ENCODE peak calls at places on chromosomes 13 and 19, in six cellular contexts. One of them, this sample, is unnamed.

GRCh38 chr19:19627442-19627715 is 641 bp downstream of the LPAR2 start:
- DNase-seq in stimulated activated CD4-positive, alpha-beta T cell treated with anti-CD3 and anti-CD28 coated beads, Interleukin-4, amount 100 ng/mL, for 4 hours: no peak
- DNase-seq in upper lobe of right lung: no peak
- DNase-seq in hypothalamus: no peak
- DNase-seq in Daoy: no peak
- DNase-seq in hepatic stellate cell: no peak
- DNase-seq in this sample: no peak

GRCh38 chr19:3586124-3586626 is 897 bp downstream of the GIPC3 start:
- DNase-seq in upper lobe of right lung: no peak
- DNase-seq in hepatic stellate cell: no peak
- DNase-seq in stimulated activated CD4-positive, alpha-beta T cell treated with anti-CD3 and anti-CD28 coated beads, Interleukin-4, amount 100 ng/mL, for 4 hours: no peak
- DNase-seq in hypothalamus: no peak
- DNase-seq in Daoy: no peak
- DNase-seq in this sample: no peak

GRCh38 chr19:22882797-22883196 is 50.7 kb downstream of the ZNF723 start:
- DNase-seq in upper lobe of right lung: no peak
- DNase-seq in hypothalamus: no peak
- DNase-seq in stimulated activated CD4-positive, alpha-beta T cell treated with anti-CD3 and anti-CD28 coated beads, Interleukin-4, amount 100 ng/mL, for 4 hours: no peak
- DNase-seq in Daoy: peak
- DNase-seq in hepatic stellate cell: peak
- DNase-seq in this sample: peak

GRCh38 chr13:30803791-30804190 is 68.4 kb downstream of the ALOX5AP start:
- DNase-seq in upper lobe of right lung: no peak
- DNase-seq in hepatic stellate cell: no peak
- DNase-seq in Daoy: no peak
- DNase-seq in stimulated activated CD4-positive, alpha-beta T cell treated with anti-CD3 and anti-CD28 coated beads, Interleukin-4, amount 100 ng/mL, for 4 hours: no peak
- DNase-seq in hypothalamus: no peak
- DNase-seq in this sample: no peak

GRCh38 chr19:56837492-56837891 is 3.0 kb downstream of the PEG3 start:
- DNase-seq in hepatic stellate cell: no peak
- DNase-seq in Daoy: peak
- DNase-seq in stimulated activated CD4-positive, alpha-beta T cell treated with anti-CD3 and anti-CD28 coated beads, Interleukin-4, amount 100 ng/mL, for 4 hours: no peak
- DNase-seq in upper lobe of right lung: peak
- DNase-seq in hypothalamus: peak
- DNase-seq in this sample: no peak

GRCh38 chr19:38849746-38850230 is at the start of gene HNRNPL:
- DNase-seq in hypothalamus: peak
- DNase-seq in upper lobe of right lung: peak
- DNase-seq in Daoy: no peak
- DNase-seq in hepatic stellate cell: peak
- DNase-seq in stimulated activated CD4-positive, alpha-beta T cell treated with anti-CD3 and anti-CD28 coated beads, Interleukin-4, amount 100 ng/mL, for 4 hours: no peak
- DNase-seq in this sample: no peak

GRCh38 chr19:35062942-35063341 is 21.4 kb downstream of the HPN start:
- DNase-seq in Daoy: no peak
- DNase-seq in stimulated activated CD4-positive, alpha-beta T cell treated with anti-CD3 and anti-CD28 coated beads, Interleukin-4, amount 100 ng/mL, for 4 hours: no peak
- DNase-seq in hypothalamus: no peak
- DNase-seq in upper lobe of right lung: no peak
- DNase-seq in hepatic stellate cell: no peak
- DNase-seq in this sample: no peak

GRCh38 chr19:743168-743687 is 7.7 kb upstream of the MISP start:
- DNase-seq in upper lobe of right lung: no peak
- DNase-seq in stimulated activated CD4-positive, alpha-beta T cell treated with anti-CD3 and anti-CD28 coated beads, Interleukin-4, amount 100 ng/mL, for 4 hours: no peak
- DNase-seq in hypothalamus: no peak
- DNase-seq in hepatic stellate cell: no peak
- DNase-seq in Daoy: peak
- DNase-seq in this sample: no peak

GRCh38 chr13:107867701-107868661 is 347.4 kb downstream of the LIG4 start:
- DNase-seq in hepatic stellate cell: peak
- DNase-seq in Daoy: peak
- DNase-seq in stimulated activated CD4-positive, alpha-beta T cell treated with anti-CD3 and anti-CD28 coated beads, Interleukin-4, amount 100 ng/mL, for 4 hours: no peak
- DNase-seq in hypothalamus: peak
- DNase-seq in upper lobe of right lung: peak
- DNase-seq in this sample: peak

GRCh38 chr13:51688937-51689336 is 104.7 kb downstream of the WDFY2 start:
- DNase-seq in hypothalamus: no peak
- DNase-seq in hepatic stellate cell: no peak
- DNase-seq in stimulated activated CD4-positive, alpha-beta T cell treated with anti-CD3 and anti-CD28 coated beads, Interleukin-4, amount 100 ng/mL, for 4 hours: no peak
- DNase-seq in Daoy: no peak
- DNase-seq in upper lobe of right lung: no peak
- DNase-seq in this sample: no peak

GRCh38 chr19:35703343-35703742 is 1.0 kb upstream of the ZBTB32 start:
- DNase-seq in upper lobe of right lung: no peak
- DNase-seq in hypothalamus: no peak
- DNase-seq in Daoy: no peak
- DNase-seq in stimulated activated CD4-positive, alpha-beta T cell treated with anti-CD3 and anti-CD28 coated beads, Interleukin-4, amount 100 ng/mL, for 4 hours: no peak
- DNase-seq in hepatic stellate cell: no peak
- DNase-seq in this sample: no peak

GRCh38 chr19:39299404-39299803 is 3.2 kb downstream of the IFNL1 start:
- DNase-seq in hypothalamus: no peak
- DNase-seq in upper lobe of right lung: no peak
- DNase-seq in stimulated activated CD4-positive, alpha-beta T cell treated with anti-CD3 and anti-CD28 coated beads, Interleukin-4, amount 100 ng/mL, for 4 hours: no peak
- DNase-seq in hepatic stellate cell: no peak
- DNase-seq in Daoy: no peak
- DNase-seq in this sample: no peak

GRCh38 chr13:26220575-26220974 is 1.5 kb downstream of the RNF6 start:
- DNase-seq in hypothalamus: no peak
- DNase-seq in hepatic stellate cell: no peak
- DNase-seq in Daoy: peak
- DNase-seq in stimulated activated CD4-positive, alpha-beta T cell treated with anti-CD3 and anti-CD28 coated beads, Interleukin-4, amount 100 ng/mL, for 4 hours: no peak
- DNase-seq in upper lobe of right lung: no peak
- DNase-seq in this sample: peak

GRCh38 chr13:70816853-70817252 is 708.6 kb upstream of the KLHL1 start:
- DNase-seq in upper lobe of right lung: no peak
- DNase-seq in stimulated activated CD4-positive, alpha-beta T cell treated with anti-CD3 and anti-CD28 coated beads, Interleukin-4, amount 100 ng/mL, for 4 hours: no peak
- DNase-seq in Daoy: no peak
- DNase-seq in hepatic stellate cell: no peak
- DNase-seq in hypothalamus: no peak
- DNase-seq in this sample: peak

GRCh38 chr19:33686687-33687541 is 65.2 kb downstream of the CHST8 start:
- DNase-seq in Daoy: peak
- DNase-seq in stimulated activated CD4-positive, alpha-beta T cell treated with anti-CD3 and anti-CD28 coated beads, Interleukin-4, amount 100 ng/mL, for 4 hours: no peak
- DNase-seq in hepatic stellate cell: no peak
- DNase-seq in hypothalamus: no peak
- DNase-seq in upper lobe of right lung: peak
- DNase-seq in this sample: no peak

GRCh38 chr19:17220207-17220758 is 5.1 kb downstream of the USE1 start:
- DNase-seq in upper lobe of right lung: no peak
- DNase-seq in Daoy: peak
- DNase-seq in hepatic stellate cell: peak
- DNase-seq in stimulated activated CD4-positive, alpha-beta T cell treated with anti-CD3 and anti-CD28 coated beads, Interleukin-4, amount 100 ng/mL, for 4 hours: peak
- DNase-seq in hypothalamus: no peak
- DNase-seq in this sample: peak

GRCh38 chr19:56312787-56313343 is 1.8 kb downstream of the ZSCAN5A start:
- DNase-seq in hypothalamus: no peak
- DNase-seq in upper lobe of right lung: no peak
- DNase-seq in Daoy: no peak
- DNase-seq in hepatic stellate cell: no peak
- DNase-seq in stimulated activated CD4-positive, alpha-beta T cell treated with anti-CD3 and anti-CD28 coated beads, Interleukin-4, amount 100 ng/mL, for 4 hours: no peak
- DNase-seq in this sample: no peak

GRCh38 chr19:55585658-55586339 is 5.2 kb upstream of the ZNF579 start:
- DNase-seq in stimulated activated CD4-positive, alpha-beta T cell treated with anti-CD3 and anti-CD28 coated beads, Interleukin-4, amount 100 ng/mL, for 4 hours: peak
- DNase-seq in upper lobe of right lung: peak
- DNase-seq in hepatic stellate cell: peak
- DNase-seq in Daoy: peak
- DNase-seq in hypothalamus: peak
- DNase-seq in this sample: peak

GRCh38 chr13:37889102-37889501 is 19.5 kb upstream of the TRPC4 start:
- DNase-seq in upper lobe of right lung: no peak
- DNase-seq in hypothalamus: no peak
- DNase-seq in stimulated activated CD4-positive, alpha-beta T cell treated with anti-CD3 and anti-CD28 coated beads, Interleukin-4, amount 100 ng/mL, for 4 hours: no peak
- DNase-seq in Daoy: no peak
- DNase-seq in hepatic stellate cell: no peak
- DNase-seq in this sample: peak

This sample was measured in IMR-90.